ENCODE peak calls at places on chromosomes 6 and 20, in seven cellular contexts. One of them, this sample, is unnamed.

GRCh38 chr6:83511901-83512681 is at the start of gene PRSS35:
- DNase-seq in psoas muscle: peak
- DNase-seq in IMR-90: peak
- DNase-seq in Panc1: no peak
- DNase-seq in mammary epithelial cell: peak
- DNase-seq in PC-3: peak
- DNase-seq in colonic mucosa: peak
- DNase-seq in this sample: peak

GRCh38 chr6:111614833-111615582 is 9.3 kb upstream of the TRAF3IP2 start:
- DNase-seq in colonic mucosa: peak
- DNase-seq in psoas muscle: no peak
- DNase-seq in mammary epithelial cell: no peak
- DNase-seq in PC-3: no peak
- DNase-seq in IMR-90: no peak
- DNase-seq in Panc1: no peak
- DNase-seq in this sample: no peak

GRCh38 chr6:7373739-7374138 is 15.8 kb downstream of the CAGE1 start:
- DNase-seq in psoas muscle: no peak
- DNase-seq in PC-3: no peak
- DNase-seq in Panc1: no peak
- DNase-seq in IMR-90: no peak
- DNase-seq in mammary epithelial cell: no peak
- DNase-seq in colonic mucosa: peak
- DNase-seq in this sample: no peak

GRCh38 chr6:15077006-15077405 is 168.9 kb upstream of the JARID2 start:
- DNase-seq in Panc1: no peak
- DNase-seq in psoas muscle: no peak
- DNase-seq in PC-3: peak
- DNase-seq in IMR-90: peak
- DNase-seq in colonic mucosa: no peak
- DNase-seq in mammary epithelial cell: no peak
- DNase-seq in this sample: no peak

GRCh38 chr6:144844596-144844995 is 559.5 kb downstream of the UTRN start:
- DNase-seq in colonic mucosa: no peak
- DNase-seq in IMR-90: no peak
- DNase-seq in Panc1: no peak
- DNase-seq in psoas muscle: no peak
- DNase-seq in PC-3: no peak
- DNase-seq in mammary epithelial cell: no peak
- DNase-seq in this sample: no peak

GRCh38 chr6:88741939-88742338 is 221.5 kb downstream of the RNGTT start:
- DNase-seq in PC-3: no peak
- DNase-seq in IMR-90: no peak
- DNase-seq in Panc1: no peak
- DNase-seq in colonic mucosa: no peak
- DNase-seq in mammary epithelial cell: no peak
- DNase-seq in psoas muscle: no peak
- DNase-seq in this sample: no peak

GRCh38 chr6:127343753-127344659 is 597 bp upstream of the ECHDC1 start:
- DNase-seq in Panc1: no peak
- DNase-seq in PC-3: peak
- DNase-seq in psoas muscle: no peak
- DNase-seq in colonic mucosa: peak
- DNase-seq in IMR-90: peak
- DNase-seq in mammary epithelial cell: peak
- DNase-seq in this sample: peak

GRCh38 chr6:166745801-166746668 is 119.0 kb upstream of the RPS6KA2 start:
- DNase-seq in mammary epithelial cell: no peak
- DNase-seq in colonic mucosa: no peak
- DNase-seq in Panc1: no peak
- DNase-seq in PC-3: no peak
- DNase-seq in psoas muscle: no peak
- DNase-seq in IMR-90: no peak
- DNase-seq in this sample: no peak

GRCh38 chr6:85752602-85753001 is 109.9 kb upstream of the SYNCRIP start:
- DNase-seq in Panc1: no peak
- DNase-seq in PC-3: no peak
- DNase-seq in IMR-90: no peak
- DNase-seq in mammary epithelial cell: no peak
- DNase-seq in colonic mucosa: no peak
- DNase-seq in psoas muscle: no peak
- DNase-seq in this sample: no peak

GRCh38 chr6:85751374-85752055 is 108.8 kb upstream of the SYNCRIP start:
- DNase-seq in IMR-90: no peak
- DNase-seq in mammary epithelial cell: no peak
- DNase-seq in PC-3: peak
- DNase-seq in colonic mucosa: peak
- DNase-seq in psoas muscle: no peak
- DNase-seq in Panc1: no peak
- DNase-seq in this sample: no peak

GRCh38 chr6:85754894-85755293 is 112.2 kb upstream of the SYNCRIP start:
- DNase-seq in IMR-90: no peak
- DNase-seq in PC-3: no peak
- DNase-seq in psoas muscle: no peak
- DNase-seq in colonic mucosa: no peak
- DNase-seq in Panc1: no peak
- DNase-seq in mammary epithelial cell: no peak
- DNase-seq in this sample: no peak

GRCh38 chr6:85756982-85757381 is 114.3 kb upstream of the SYNCRIP start:
- DNase-seq in Panc1: peak
- DNase-seq in psoas muscle: no peak
- DNase-seq in mammary epithelial cell: no peak
- DNase-seq in IMR-90: peak
- DNase-seq in colonic mucosa: no peak
- DNase-seq in PC-3: peak
- DNase-seq in this sample: no peak
- TF ChIP-seq CTCF in Panc1: peak
- TF ChIP-seq CTCF in psoas muscle: peak
- TF ChIP-seq CTCF in mammary epithelial cell: peak
- TF ChIP-seq CTCF in IMR-90: peak
- TF ChIP-seq CTCF in colonic mucosa: no peak
- TF ChIP-seq CTCF in PC-3: peak
- TF ChIP-seq CTCF in this sample: peak

GRCh38 chr6:156698239-156699016 is 78.8 kb upstream of the ARID1B start:
- DNase-seq in mammary epithelial cell: no peak
- DNase-seq in IMR-90: no peak
- DNase-seq in Panc1: no peak
- DNase-seq in psoas muscle: no peak
- DNase-seq in colonic mucosa: no peak
- DNase-seq in PC-3: no peak
- DNase-seq in this sample: no peak

GRCh38 chr6:156701961-156702360 is 75.2 kb upstream of the ARID1B start:
- DNase-seq in mammary epithelial cell: no peak
- DNase-seq in colonic mucosa: no peak
- DNase-seq in Panc1: no peak
- DNase-seq in PC-3: no peak
- DNase-seq in psoas muscle: no peak
- DNase-seq in IMR-90: no peak
- DNase-seq in this sample: no peak

GRCh38 chr6:156699017-156699421 is 78.2 kb upstream of the ARID1B start:
- DNase-seq in PC-3: peak
- DNase-seq in Panc1: no peak
- DNase-seq in mammary epithelial cell: peak
- DNase-seq in psoas muscle: no peak
- DNase-seq in colonic mucosa: no peak
- DNase-seq in IMR-90: peak
- DNase-seq in this sample: no peak

GRCh38 chr6:156703719-156704118 is 73.5 kb upstream of the ARID1B start:
- DNase-seq in psoas muscle: no peak
- DNase-seq in IMR-90: peak
- DNase-seq in Panc1: no peak
- DNase-seq in PC-3: no peak
- DNase-seq in mammary epithelial cell: no peak
- DNase-seq in colonic mucosa: no peak
- DNase-seq in this sample: no peak

GRCh38 chr6:156700440-156701057 is 76.6 kb upstream of the ARID1B start:
- DNase-seq in PC-3: no peak
- DNase-seq in Panc1: no peak
- DNase-seq in mammary epithelial cell: no peak
- DNase-seq in IMR-90: no peak
- DNase-seq in colonic mucosa: no peak
- DNase-seq in psoas muscle: no peak
- DNase-seq in this sample: no peak
- H3K27ac ChIP-seq in PC-3: no peak
- H3K27ac ChIP-seq in Panc1: no peak
- H3K27ac ChIP-seq in mammary epithelial cell: no peak
- H3K27ac ChIP-seq in IMR-90: no peak
- H3K27ac ChIP-seq in colonic mucosa: no peak
- H3K27ac ChIP-seq in psoas muscle: no peak
- H3K27ac ChIP-seq in this sample: no peak

GRCh38 chr6:29532320-29532951 is 27.1 kb downstream of the UBD start:
- DNase-seq in mammary epithelial cell: no peak
- DNase-seq in IMR-90: no peak
- DNase-seq in psoas muscle: no peak
- DNase-seq in PC-3: no peak
- DNase-seq in Panc1: no peak
- DNase-seq in colonic mucosa: no peak
- DNase-seq in this sample: no peak
- H3K4me3 ChIP-seq in mammary epithelial cell: no peak
- H3K4me3 ChIP-seq in IMR-90: no peak
- H3K4me3 ChIP-seq in psoas muscle: no peak
- H3K4me3 ChIP-seq in PC-3: no peak
- H3K4me3 ChIP-seq in Panc1: no peak
- H3K4me3 ChIP-seq in colonic mucosa: no peak
- H3K4me3 ChIP-seq in this sample: no peak

DNA sequence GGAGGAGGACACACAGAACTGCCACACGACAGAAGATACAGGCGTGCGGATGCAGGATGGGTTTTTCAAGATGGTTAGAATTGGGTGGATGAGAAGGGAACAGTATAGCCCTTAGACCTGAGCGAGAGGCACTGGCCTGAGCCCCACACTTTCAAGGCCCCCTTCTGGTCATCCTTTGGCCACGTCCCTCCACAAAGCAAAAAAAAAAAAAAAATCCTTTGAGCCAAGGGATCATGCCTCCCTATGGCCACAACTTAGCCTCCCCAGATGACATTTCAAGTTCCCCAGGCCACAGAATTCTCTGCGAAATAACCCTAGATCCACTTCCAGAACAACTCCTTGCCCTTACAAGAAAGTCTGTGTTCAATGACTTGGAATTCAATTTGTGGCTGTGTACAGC is 30.4 kb downstream of the ELOVL2 start:
- DNase-seq in colonic mucosa: no peak
- DNase-seq in IMR-90: no peak
- DNase-seq in psoas muscle: no peak
- DNase-seq in PC-3: no peak
- DNase-seq in Panc1: no peak
- DNase-seq in mammary epithelial cell: no peak
- DNase-seq in this sample: no peak
- TF ChIP-seq CTCF in colonic mucosa: no peak
- TF ChIP-seq CTCF in IMR-90: no peak
- TF ChIP-seq CTCF in psoas muscle: no peak
- TF ChIP-seq CTCF in PC-3: no peak
- TF ChIP-seq CTCF in Panc1: peak
- TF ChIP-seq CTCF in mammary epithelial cell: no peak
- TF ChIP-seq CTCF in this sample: no peak

GRCh38 chr20:32466739-32467505 is 108.8 kb downstream of the ASXL1 start:
- DNase-seq in IMR-90: no peak
- DNase-seq in psoas muscle: peak
- DNase-seq in PC-3: no peak
- DNase-seq in colonic mucosa: no peak
- DNase-seq in Panc1: no peak
- DNase-seq in mammary epithelial cell: no peak
- DNase-seq in this sample: no peak
- H3K27ac ChIP-seq in IMR-90: no peak
- H3K27ac ChIP-seq in psoas muscle: no peak
- H3K27ac ChIP-seq in PC-3: no peak
- H3K27ac ChIP-seq in colonic mucosa: peak
- H3K27ac ChIP-seq in Panc1: no peak
- H3K27ac ChIP-seq in mammary epithelial cell: no peak
- H3K27ac ChIP-seq in this sample: no peak

GRCh38 chr6:50689210-50689609 is 24.1 kb upstream of the TFAP2D start:
- DNase-seq in PC-3: no peak
- DNase-seq in Panc1: no peak
- DNase-seq in colonic mucosa: no peak
- DNase-seq in mammary epithelial cell: no peak
- DNase-seq in psoas muscle: no peak
- DNase-seq in IMR-90: no peak
- DNase-seq in this sample: no peak
- H3K4me3 ChIP-seq in PC-3: no peak
- H3K4me3 ChIP-seq in Panc1: no peak
- H3K4me3 ChIP-seq in colonic mucosa: no peak
- H3K4me3 ChIP-seq in mammary epithelial cell: no peak
- H3K4me3 ChIP-seq in psoas muscle: no peak
- H3K4me3 ChIP-seq in IMR-90: no peak
- H3K4me3 ChIP-seq in this sample: no peak

GRCh38 chr6:170554086-170554887 is at the start of gene TBP:
- DNase-seq in IMR-90: peak
- DNase-seq in Panc1: peak
- DNase-seq in PC-3: peak
- DNase-seq in colonic mucosa: peak
- DNase-seq in psoas muscle: peak
- DNase-seq in mammary epithelial cell: peak
- DNase-seq in this sample: peak
- TF ChIP-seq CTCF in IMR-90: no peak
- TF ChIP-seq CTCF in Panc1: no peak
- TF ChIP-seq CTCF in PC-3: no peak
- TF ChIP-seq CTCF in colonic mucosa: no peak
- TF ChIP-seq CTCF in psoas muscle: no peak
- TF ChIP-seq CTCF in mammary epithelial cell: no peak
- TF ChIP-seq CTCF in this sample: no peak

GRCh38 chr20:50453533-50453932 is 56.6 kb upstream of the PTPN1 start:
- DNase-seq in mammary epithelial cell: no peak
- DNase-seq in psoas muscle: no peak
- DNase-seq in PC-3: no peak
- DNase-seq in Panc1: no peak
- DNase-seq in IMR-90: no peak
- DNase-seq in colonic mucosa: no peak
- DNase-seq in this sample: no peak
- H3K27ac ChIP-seq in mammary epithelial cell: no peak
- H3K27ac ChIP-seq in psoas muscle: no peak
- H3K27ac ChIP-seq in PC-3: no peak
- H3K27ac ChIP-seq in Panc1: no peak
- H3K27ac ChIP-seq in IMR-90: no peak
- H3K27ac ChIP-seq in colonic mucosa: no peak
- H3K27ac ChIP-seq in this sample: no peak

This sample was measured in testis.